ENCODE peak calls at places on chromosomes 4 and X, in four cellular contexts. R, J, W and P are unnamed samples.

GRCh38 chr4:13982008-13982407 is 354.5 kb upstream of the BOD1L1 start:
- DNase-seq in R (no peak), J (no peak), W (no peak), P (peak; percentile 57)

GRCh38 chr4:25351777-25352421 is 25.2 kb upstream of the ANAPC4 start:
- DNase-seq in R (no peak), J (no peak), W (no peak), P (no peak)

GRCh38 chr4:80407246-80407645 is 71.7 kb downstream of the CFAP299 start:
- DNase-seq in R (no peak), J (no peak), W (no peak), P (no peak)

GRCh38 chrX:13697976-13698375 is 9.0 kb downstream of the RAB9A start:
- DNase-seq in R (no peak), J (no peak), W (peak; percentile 54), P (no peak)

GRCh38 chrX:37060999-37061398 is 52.8 kb downstream of the FAM47C start:
- DNase-seq in R (peak; percentile 24), J (peak; percentile 26), W (peak; percentile 83), P (peak; percentile 37)

GRCh38 chr4:54187148-54187547 is 41.9 kb upstream of the PDGFRA start:
- DNase-seq in R (no peak), J (no peak), W (no peak), P (no peak)

GRCh38 chrX:150587585-150588503 is 19.4 kb downstream of the MTM1 start:
- DNase-seq in R (peak; percentile 28), J (no peak), W (peak; percentile 74), P (no peak)

GRCh38 chr4:151215295-151215694 is 61.7 kb upstream of the PRSS48 start:
- DNase-seq in R (no peak), J (no peak), W (no peak), P (no peak)

GRCh38 chr4:83858121-83858520 is 322.2 kb downstream of the GPAT3 start:
- DNase-seq in R (no peak), J (no peak), W (no peak), P (no peak)

GRCh38 chr4:72375050-72375736 is 193.8 kb downstream of the ADAMTS3 start:
- DNase-seq in R (no peak), J (no peak), W (no peak), P (no peak)

GRCh38 chr4:165709973-165710526 is 163.0 kb upstream of the TLL1 start:
- DNase-seq in R (no peak), J (no peak), W (no peak), P (no peak)

GRCh38 chr4:185039508-185040273 is 21.4 kb downstream of the HELT start:
- DNase-seq in R (peak; percentile 80), J (peak; percentile 62), W (peak; percentile 71), P (peak; percentile 71)

GRCh38 chr4:56211202-56211601 is 176.1 kb downstream of the AASDH start:
- DNase-seq in R (no peak), J (no peak), W (no peak), P (no peak)

GRCh38 chr4:15665738-15666365 is 10.7 kb upstream of the FBXL5 start:
- DNase-seq in R (no peak), J (peak; percentile 63), W (no peak), P (peak; percentile 27)

GRCh38 chr4:142567199-142567598 is 278.9 kb downstream of the INPP4B start:
- DNase-seq in R (no peak), J (peak; percentile 51), W (no peak), P (no peak)

GRCh38 chr4:130703211-130703920 is 1607.4 kb downstream of the C4orf33 start:
- DNase-seq in R (no peak), J (no peak), W (no peak), P (no peak)

GRCh38 chr4:185165605-185166063 is 22.6 kb downstream of the SLC25A4 start:
- DNase-seq in R (no peak), J (no peak), W (no peak), P (peak; percentile 56)

GRCh38 chrX:136620780-136621179 is 27.2 kb upstream of the CD40LG start:
- DNase-seq in R (no peak), J (no peak), W (no peak), P (no peak)

GRCh38 chr4:3250956-3251690 is 2.2 kb downstream of the MSANTD1 start:
- DNase-seq in R (no peak), J (no peak), W (no peak), P (no peak)

GRCh38 chr4:27018910-27019309 is 158.3 kb downstream of the STIM2 start:
- DNase-seq in R (no peak), J (no peak), W (no peak), P (no peak)

GRCh38 chr4:16824278-16824806 is 74.1 kb downstream of the LDB2 start:
- DNase-seq in R (no peak), J (no peak), W (no peak), P (no peak)

GRCh38 chr4:139809207-139810157 is 143.9 kb downstream of the MGST2 start:
- DNase-seq in R (no peak), J (no peak), W (no peak), P (no peak)
- H3K4me2 ChIP-seq in R (no peak overlapping the region), J (no peak overlapping the region), W (no peak overlapping the region), P (no peak overlapping the region)

GRCh38 chr4:65552071-65552470 is 118.2 kb downstream of the EPHA5 start:
- DNase-seq in R (no peak), J (no peak), W (no peak), P (no peak)
- H2AFZ ChIP-seq in R (no peak overlapping the region), J (no peak overlapping the region), W (no peak overlapping the region), P (no peak overlapping the region)

GRCh38 chr4:88030565-88031310 is 23.3 kb downstream of the PKD2 start:
- DNase-seq in R (no peak), J (no peak), W (no peak), P (peak; percentile 64)

GRCh38 chr4:88029556-88029955 is 22.1 kb downstream of the PKD2 start:
- DNase-seq in R (no peak), J (no peak), W (no peak), P (no peak)

GRCh38 chr4:88033309-88033708 is 25.9 kb downstream of the PKD2 start:
- DNase-seq in R (peak; percentile 65), J (peak; percentile 34), W (peak; percentile 87), P (peak; percentile 71)

GRCh38 chr4:88027611-88028608 is 20.5 kb downstream of the PKD2 start:
- DNase-seq in R (no peak), J (no peak), W (no peak), P (peak; percentile 71)

DNA sequence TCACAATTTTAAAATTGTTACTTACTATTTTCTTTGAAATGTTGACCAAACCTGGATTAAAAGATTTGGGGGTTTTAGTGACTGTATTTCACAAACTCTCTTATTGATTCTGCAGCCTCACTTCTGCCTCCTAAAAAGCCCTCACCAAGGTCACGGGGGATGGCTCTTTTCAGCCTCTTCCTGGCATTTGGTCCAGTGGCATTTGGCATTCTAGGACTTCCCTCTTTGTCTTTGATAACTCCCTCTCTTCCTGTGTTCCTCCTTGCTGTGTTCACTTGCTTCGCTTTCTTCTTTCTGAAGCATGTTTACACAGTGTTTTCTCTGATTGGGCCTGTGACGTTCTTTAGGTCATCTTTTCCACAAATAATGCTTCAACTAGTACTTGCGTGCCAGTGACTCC is 21.5 kb downstream of the PKD2 start:
- DNase-seq in R (no peak), J (no peak), W (no peak), P (no peak)
- H3K79me2 ChIP-seq in R (no peaks in the 10 kb centered on the region), J (no peaks in the 10 kb centered on the region), W (peaks cover 26% of the 10 kb centered on the region), P (peaks cover 2% of the 10 kb centered on the region)

GRCh38 chr4:140344111-140344510 is 29.3 kb upstream of the SCOC start:
- DNase-seq in R (no peak), J (no peak), W (no peak), P (no peak)
- H3K4me2 ChIP-seq in R (no peak overlapping the region), J (no peak overlapping the region), W (no peak overlapping the region), P (no peak overlapping the region)